ENCODE peak calls at places on chromosomes 1 and 21, in nine cellular contexts. L, S, J, Z, G, V, A, O and T are unnamed samples.

GRCh38 chr1:41475859-41476567 is 8.5 kb downstream of the EDN2 start:
- DNase-seq in S (peak; percentile 62), Z (no peak), J (no peak), G (no peak), L (no peak), A (peak; percentile 69), V (no peak), O (no peak), T (no peak)

GRCh38 chr1:8259498-8260290 is 58.2 kb upstream of the SLC45A1 start:
- DNase-seq in L (peak; percentile 81), J (peak; percentile 86), Z (no peak), G (no peak), O (no peak), V (no peak), S (peak; percentile 60), A (peak; percentile 21), T (no peak)

GRCh38 chr1:212237651-212238050 is 47.6 kb upstream of the PPP2R5A start:
- DNase-seq in J (peak; percentile 56), A (no peak), L (no peak), G (no peak), V (no peak), Z (no peak), O (no peak), S (peak; percentile 35), T (no peak)

GRCh38 chr21:43934116-43934515 is 69.1 kb downstream of the AGPAT3 start:
- DNase-seq in G (no peak), S (no peak), L (no peak), O (no peak), V (no peak), J (no peak), A (no peak), Z (no peak), T (no peak)

GRCh38 chr21:35366348-35367085 is 317.4 kb upstream of the RUNX1 start:
- DNase-seq in S (peak; percentile 92), V (no peak), A (peak; percentile 6), Z (no peak), G (no peak), J (no peak), O (no peak), L (peak; percentile 90), T (no peak)

GRCh38 chr1:79109445-79109844 is 102.9 kb upstream of the ADGRL4 start:
- DNase-seq in Z (no peak), J (no peak), A (no peak), S (no peak), G (no peak), L (no peak), V (no peak), O (no peak), T (no peak)

GRCh38 chr1:26180010-26180506 is 2.8 kb downstream of the CNKSR1 start:
- DNase-seq in L (no peak), O (no peak), S (no peak), Z (no peak), V (no peak), A (no peak), G (no peak), J (no peak), T (no peak)

GRCh38 chr1:154502066-154502741 is at the start of the genes SHE and TDRD10:
- DNase-seq in S (no peak), J (no peak), G (no peak), L (no peak), A (no peak), V (no peak), Z (peak; percentile 48), O (no peak), T (no peak)

GRCh38 chr1:36320767-36321118 is 2.7 kb downstream of the EVA1B start:
- DNase-seq in J (no peak), O (no peak), A (no peak), G (no peak), L (no peak), Z (no peak), V (no peak), S (no peak), T (no peak)

GRCh38 chr1:187471555-187471954 is 642.8 kb downstream of the PLA2G4A start:
- DNase-seq in L (peak; percentile 57), J (peak; percentile 44), O (no peak), V (no peak), Z (no peak), G (no peak), S (no peak), A (no peak), T (no peak)

GRCh38 chr21:21463456-21463855 is 465.2 kb downstream of the NCAM2 start:
- DNase-seq in G (no peak), J (no peak), O (no peak), Z (no peak), A (no peak), S (no peak), L (peak; percentile 44), V (no peak), T (no peak)

GRCh38 chr1:239125027-239125426 is 261.3 kb upstream of the CHRM3 start:
- DNase-seq in Z (peak; percentile 65), O (no peak), A (peak; percentile 15), L (no peak), J (peak; percentile 27), G (no peak), S (peak; percentile 38), V (no peak), T (no peak)

GRCh38 chr1:46197551-46198025 is 646 bp downstream of the POMGNT1 start:
- DNase-seq in A (no peak), J (no peak), O (no peak), Z (peak; percentile 53), S (no peak), G (no peak), L (no peak), V (no peak), T (no peak)

GRCh38 chr21:14875704-14876364 is 189.0 kb downstream of the NRIP1 start:
- DNase-seq in S (no peak), O (no peak), A (no peak), G (no peak), L (no peak), V (no peak), Z (no peak), J (no peak), T (no peak)

DNA sequence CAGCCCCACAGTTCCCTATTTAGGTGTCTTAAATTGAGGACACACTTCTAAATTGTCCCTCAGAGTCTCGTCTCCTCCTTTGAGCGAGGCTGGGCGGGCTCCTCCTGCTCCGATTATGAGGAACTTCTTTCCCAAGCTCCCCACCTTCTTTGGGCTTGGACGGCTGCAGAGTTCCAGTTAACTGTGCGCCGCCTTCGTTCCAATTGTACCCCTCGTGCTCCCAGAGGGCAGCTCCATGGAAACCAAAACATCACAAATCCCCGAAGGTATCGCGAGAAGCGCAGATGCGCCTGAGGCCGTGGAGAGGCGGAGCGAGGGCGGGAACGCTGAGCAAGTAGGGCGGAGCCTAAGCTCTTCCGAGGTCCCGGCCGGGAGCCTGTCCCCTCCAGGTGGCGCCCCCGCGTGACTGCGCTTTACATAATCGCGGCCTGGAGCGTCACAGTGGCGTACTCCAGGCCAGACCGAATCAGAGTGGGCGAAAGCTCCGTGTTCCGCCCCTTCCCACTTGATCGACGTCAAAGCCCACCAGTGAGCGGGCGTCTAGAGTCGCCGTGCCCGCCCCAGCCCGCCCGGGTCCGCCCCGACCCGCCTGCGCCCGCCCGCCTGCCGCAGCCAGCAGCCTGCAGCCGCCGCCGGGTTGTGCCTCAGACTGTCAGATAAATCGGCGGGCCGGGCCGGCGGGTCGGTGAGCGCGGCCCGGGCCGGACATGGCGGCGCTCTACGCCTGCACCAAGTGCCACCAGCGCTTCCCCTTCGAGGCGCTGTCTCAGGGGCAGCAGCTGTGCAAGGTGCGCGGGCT is at the start of gene FAM76A:
- DNase-seq in G (peak; percentile 94), A (peak; percentile 99), V (peak; percentile 99), Z (peak; percentile 99), S (peak; percentile 99), J (peak; percentile 99), O (peak; percentile 99), L (peak; percentile 100), T (peak; percentile 97)
- TF ChIP-seq CTCF in G (peak; percentile 20), A (peak; percentile 81), V (peak; percentile 25), Z (peak; percentile 50), S (peak; percentile 22), J (peak; percentile 58), O (peak; percentile 60), L (peak; percentile 19), T (peak; percentile 26)

GRCh38 chr21:17045214-17045835 is 467.5 kb upstream of the CXADR start:
- DNase-seq in J (peak; percentile 33), V (no peak), G (no peak), O (no peak), Z (no peak), S (peak; percentile 65), L (peak; percentile 58), A (peak; percentile 33), T (no peak)
- TF ChIP-seq CTCF in J (peak; percentile 60), V (no peak), G (no peak), O (no peak), Z (peak; percentile 65), S (peak; percentile 60), L (peak; percentile 61), A (peak; percentile 78), T (no peak)

DNA sequence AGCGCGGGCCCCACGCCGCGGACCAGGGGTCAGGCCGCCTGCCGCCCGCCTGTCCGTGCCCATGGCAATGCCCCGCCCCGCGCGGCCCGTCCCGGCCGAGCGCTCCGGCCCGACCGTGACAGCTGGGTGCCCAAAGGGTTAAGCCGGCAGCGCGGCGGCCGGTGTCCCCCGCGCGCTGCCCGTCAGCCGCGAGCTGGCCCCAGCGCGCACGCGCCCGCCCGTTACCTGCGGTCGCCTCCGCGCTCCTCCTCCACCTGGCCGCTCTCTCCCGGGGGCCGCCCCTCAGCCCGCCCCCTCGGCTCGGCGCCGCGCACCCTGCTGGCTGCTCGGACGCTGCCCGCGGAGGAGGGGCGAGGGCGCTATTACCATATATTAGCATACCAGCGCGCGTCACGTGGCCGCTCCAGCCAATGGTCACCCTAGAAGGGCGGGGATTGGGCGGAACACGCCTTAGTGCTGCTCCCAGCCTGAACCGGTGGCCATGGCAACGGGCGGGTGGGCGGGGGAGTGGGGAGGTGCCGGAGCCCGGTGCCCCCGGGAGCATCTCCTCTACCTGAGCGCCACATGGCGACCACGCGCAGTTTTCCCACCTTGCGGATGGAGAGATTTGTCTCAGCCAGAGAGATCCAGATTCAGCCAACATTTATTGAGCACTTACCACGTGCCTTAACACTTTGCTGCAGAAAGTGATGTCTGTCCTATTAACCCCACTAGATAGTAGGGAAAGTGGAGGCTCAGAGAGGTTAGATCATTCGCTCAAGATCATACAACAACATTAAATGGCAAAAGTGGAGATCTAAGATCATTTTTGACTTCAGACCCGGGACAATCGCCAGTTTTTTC is at the start of gene PHC2:
- DNase-seq in O (peak; percentile 85), V (peak; percentile 98), A (peak; percentile 92), S (peak; percentile 93), L (peak; percentile 96), G (peak; percentile 98), Z (peak; percentile 99), J (peak; percentile 98), T (peak; percentile 97)
- TF ChIP-seq CTCF in O (no peak), V (no peak), A (peak; percentile 71), S (no peak), L (no peak), G (no peak), Z (no peak), J (peak; percentile 23), T (peak; percentile 16)

DNA sequence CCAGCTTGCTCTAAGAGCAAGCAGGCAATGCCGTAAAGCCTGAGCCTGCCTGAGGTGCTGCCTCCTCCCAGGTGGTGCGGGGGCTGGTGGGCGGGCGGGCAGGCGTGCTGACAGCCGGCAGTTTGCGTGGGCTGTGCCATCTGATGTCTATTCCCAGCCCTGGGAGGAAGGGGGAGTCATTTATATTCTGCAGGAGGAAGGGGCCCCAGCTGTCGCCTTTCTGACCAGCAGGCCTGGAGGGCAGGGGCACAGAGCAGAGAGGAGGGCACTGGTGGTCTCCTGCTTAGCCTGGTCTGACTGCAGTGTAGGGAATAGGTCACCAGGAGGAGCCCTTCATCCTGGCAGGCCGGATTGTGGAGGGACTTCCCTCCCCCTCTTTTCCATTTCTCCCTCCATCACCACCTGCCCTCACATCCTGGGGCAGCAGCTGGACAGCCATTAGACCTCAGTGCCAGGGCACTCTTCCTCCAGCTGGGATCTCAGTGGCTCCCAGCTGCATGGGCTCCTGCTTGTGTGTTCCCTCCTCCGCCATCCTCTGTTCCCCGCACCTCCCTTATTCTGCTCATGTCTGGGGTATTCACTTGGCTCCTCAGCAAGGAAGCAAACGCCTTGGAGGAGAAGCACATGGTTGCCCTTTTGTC is 4.4 kb downstream of the CYB561D1 start:
- DNase-seq in L (peak; percentile 49), Z (peak; percentile 84), A (no peak), V (no peak), S (peak; percentile 34), G (no peak), O (no peak), J (peak; percentile 28), T (no peak)
- TF ChIP-seq CTCF in L (peak; percentile 65), Z (peak; percentile 81), A (peak; percentile 81), V (no peak), S (peak; percentile 58), G (peak; percentile 52), O (peak; percentile 66), J (peak; percentile 60), T (no peak)